ENCODE peak calls at places on chromosomes 12 and 14, in seven cellular contexts. N is SK-N-SH, J is mammary epithelial cell, X is H1, E is keratinocyte, H is H9, W is HCT116. B is an unnamed sample.

GRCh38 chr12:60259241-60259640 is 663.4 kb downstream of the SLC16A7 start:
- DNase-seq in N (no peak), J (no peak), X (no peak), E (no peak), H (no peak), W (no peak), B (peak; percentile 12)

GRCh38 chr14:26204954-26205479 is 392.8 kb downstream of the NOVA1 start:
- DNase-seq in N (peak; percentile 7), J (no peak), X (peak; percentile 71), E (no peak), H (peak; percentile 63), W (no peak), B (no peak)

GRCh38 chr14:90720336-90720735 is 95.9 kb downstream of the TTC7B start:
- DNase-seq in N (peak; percentile 47), J (no peak), X (peak; percentile 29), E (no peak), H (no peak), W (no peak), B (no peak)

GRCh38 chr12:117901631-117902030 is 67.2 kb downstream of the KSR2 start:
- DNase-seq in N (no peak), J (no peak), X (no peak), E (no peak), H (no peak), W (no peak), B (no peak)

GRCh38 chr14:51776102-51776894 is 84.1 kb upstream of the GNG2 start:
- DNase-seq in N (peak; percentile 87), J (peak; percentile 55), X (peak; percentile 81), E (no peak), H (peak; percentile 89), W (peak; percentile 44), B (peak; percentile 62)

GRCh38 chr12:24212496-24212895 is 263.0 kb upstream of the SOX5 start:
- DNase-seq in N (no peak), J (no peak), X (no peak), E (no peak), H (no peak), W (no peak), B (no peak)

GRCh38 chr12:28993720-28994119 is 155.4 kb upstream of the FAR2 start:
- DNase-seq in N (no peak), J (no peak), X (no peak), E (no peak), H (no peak), W (no peak), B (no peak)

GRCh38 chr14:98956616-98957015 is 315.4 kb downstream of the BCL11B start:
- DNase-seq in N (no peak), J (no peak), X (no peak), E (no peak), H (peak; percentile 7), W (no peak), B (no peak)

GRCh38 chr14:34629657-34630529 is at the start of gene SNX6:
- DNase-seq in N (peak; percentile 99), J (peak; percentile 66), X (peak; percentile 84), E (no peak), H (peak; percentile 80), W (peak; percentile 35), B (peak; percentile 45)

GRCh38 chr12:58067610-58068387 is 126.4 kb downstream of the ATP23 start:
- DNase-seq in N (no peak), J (peak; percentile 98), X (no peak), E (peak; percentile 81), H (no peak), W (no peak), B (peak; percentile 96)

GRCh38 chr12:110693731-110694130 is 4.8 kb upstream of the HVCN1 start:
- DNase-seq in N (peak; percentile 61), J (no peak), X (no peak), E (no peak), H (no peak), W (no peak), B (no peak)

GRCh38 chr14:99721792-99722516 is 37.9 kb downstream of the CYP46A1 start:
- DNase-seq in N (no peak), J (no peak), X (peak; percentile 24), E (no peak), H (peak; percentile 17), W (no peak), B (no peak)

GRCh38 chr14:89909586-89909985 is 44.9 kb downstream of the EFCAB11 start:
- DNase-seq in N (no peak), J (no peak), X (no peak), E (no peak), H (no peak), W (no peak), B (no peak)

GRCh38 chr12:95790912-95791849 is 617 bp upstream of the NTN4 start:
- DNase-seq in N (no peak), J (peak; percentile 39), X (peak; percentile 77), E (no peak), H (peak; percentile 62), W (no peak), B (no peak)

DNA sequence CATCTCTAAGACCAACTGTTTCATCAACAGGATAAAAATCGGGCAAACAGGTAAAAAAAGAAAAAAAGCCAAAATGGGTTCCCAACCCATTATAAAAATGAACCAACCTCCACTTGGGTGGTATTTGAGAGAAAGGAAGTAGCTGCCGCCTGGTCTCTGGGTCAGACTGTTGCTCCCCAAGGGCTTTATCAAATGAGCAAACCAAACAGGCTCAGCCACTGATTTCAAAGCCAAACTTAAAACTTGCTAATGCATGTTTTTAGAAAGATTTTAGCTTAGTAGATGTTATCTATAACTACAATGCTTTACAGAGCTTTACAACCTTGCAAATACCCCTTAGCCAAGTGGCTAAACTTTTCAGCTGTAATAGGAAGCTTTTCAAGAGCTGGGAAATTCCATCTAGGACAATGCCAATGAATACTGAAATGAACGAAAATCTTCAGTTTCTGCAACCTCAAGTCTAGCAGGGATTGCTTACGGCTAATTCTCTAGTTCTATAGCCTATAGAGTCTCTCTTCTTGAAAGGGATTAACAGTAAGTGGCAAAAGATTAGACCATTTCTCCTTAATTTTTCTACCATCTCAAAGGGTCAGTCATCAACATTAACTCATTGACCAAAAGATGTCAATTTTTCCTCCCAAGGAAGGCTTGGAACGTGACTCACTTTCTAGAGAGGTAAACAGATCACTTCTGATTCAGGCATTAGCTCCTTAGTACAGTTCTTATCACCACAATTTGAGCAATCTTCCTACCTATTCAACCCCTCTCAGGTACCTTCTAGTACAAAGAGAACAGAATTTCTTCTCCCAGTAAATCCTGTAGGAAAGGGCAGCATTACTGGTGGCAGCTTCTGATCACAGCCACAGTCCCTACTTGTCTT is 4.2 kb downstream of the PPM1H start:
- DNase-seq in N (no peak), J (peak; percentile 24), X (no peak), E (no peak), H (no peak), W (no peak), B (no peak)
- H3K9ac ChIP-seq in N (no peak overlapping the region), J (no peak overlapping the region), X (no peak overlapping the region), E (no peak overlapping the region), H (no peak overlapping the region), W (no peak overlapping the region), B (no peak overlapping the region)

GRCh38 chr14:88518592-88519512 is 36.0 kb downstream of the PTPN21 start:
- DNase-seq in N (no peak), J (peak; percentile 73), X (no peak), E (no peak), H (no peak), W (no peak), B (peak; percentile 80)

GRCh38 chr14:88521818-88522217 is 33.0 kb downstream of the PTPN21 start:
- DNase-seq in N (no peak), J (no peak), X (no peak), E (no peak), H (no peak), W (no peak), B (peak; percentile 32)

GRCh38 chr14:88515499-88516221 is 39.1 kb downstream of the PTPN21 start:
- DNase-seq in N (no peak), J (no peak), X (no peak), E (no peak), H (no peak), W (no peak), B (no peak)

GRCh38 chr14:88519907-88520306 is 34.9 kb downstream of the PTPN21 start:
- DNase-seq in N (no peak), J (no peak), X (no peak), E (no peak), H (no peak), W (no peak), B (no peak)

DNA sequence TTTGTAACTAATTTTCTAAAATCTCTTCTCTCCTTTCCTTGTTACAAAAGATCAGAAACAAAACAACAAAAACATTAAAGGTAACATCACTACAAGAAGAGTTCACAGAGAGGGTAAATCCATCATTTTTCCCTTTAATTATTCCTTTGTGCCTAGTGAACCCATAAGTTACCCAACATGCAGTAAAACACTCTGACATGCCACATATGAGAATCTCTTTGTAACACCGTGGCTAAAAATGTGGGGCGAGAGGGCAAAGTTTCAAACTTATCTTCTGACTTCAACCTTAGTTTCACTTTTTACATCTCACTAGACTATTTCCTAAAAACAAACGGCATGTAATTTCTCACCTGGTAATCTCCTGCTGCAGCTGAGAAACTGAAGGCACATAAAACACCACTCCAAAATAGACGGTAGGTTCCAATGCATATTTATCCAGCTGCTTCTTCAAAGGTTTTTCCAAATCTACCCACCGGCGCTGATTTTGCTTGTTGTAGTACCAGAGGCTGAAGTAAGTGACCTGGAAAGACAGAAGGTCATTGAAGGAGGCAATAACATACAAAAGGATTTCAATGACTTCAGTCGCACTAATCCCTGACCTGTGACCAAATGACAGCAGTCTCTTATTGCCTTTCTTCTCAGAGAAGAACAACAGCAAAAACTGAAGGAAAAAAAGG is 37.9 kb downstream of the PTPN21 start:
- DNase-seq in N (no peak), J (no peak), X (no peak), E (no peak), H (no peak), W (no peak), B (no peak)
- H3K27ac ChIP-seq in N (no peak overlapping the region), J (no peak overlapping the region), X (no peak overlapping the region), E (no peak overlapping the region), H (no peak overlapping the region), W (no peak overlapping the region), B (no peak overlapping the region)

DNA sequence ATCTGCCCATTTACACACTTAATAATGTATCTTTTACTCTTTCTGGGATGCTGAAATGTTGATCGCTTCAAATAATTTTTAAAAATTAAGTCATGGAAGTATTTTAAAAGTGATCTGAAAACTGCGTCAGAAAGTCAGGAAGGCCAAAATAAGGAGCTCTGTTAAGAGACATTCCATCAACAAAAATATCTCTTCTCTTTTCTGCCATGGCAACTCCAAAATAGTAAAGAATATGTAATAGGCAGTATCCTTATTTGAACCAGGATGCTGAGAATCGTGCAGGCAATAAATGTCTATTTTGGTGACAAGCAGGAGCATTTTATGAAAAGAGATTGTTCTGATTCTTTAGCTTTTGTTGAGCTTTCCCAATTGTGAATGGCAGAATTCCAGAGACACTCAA is 81.8 kb upstream of the PPP1R12A start:
- DNase-seq in N (no peak), J (no peak), X (no peak), E (no peak), H (no peak), W (no peak), B (no peak)
- H3K9ac ChIP-seq in N (no peak overlapping the region), J (no peak overlapping the region), X (no peak overlapping the region), E (no peak overlapping the region), H (no peak overlapping the region), W (no peak overlapping the region), B (no peak overlapping the region)

DNA sequence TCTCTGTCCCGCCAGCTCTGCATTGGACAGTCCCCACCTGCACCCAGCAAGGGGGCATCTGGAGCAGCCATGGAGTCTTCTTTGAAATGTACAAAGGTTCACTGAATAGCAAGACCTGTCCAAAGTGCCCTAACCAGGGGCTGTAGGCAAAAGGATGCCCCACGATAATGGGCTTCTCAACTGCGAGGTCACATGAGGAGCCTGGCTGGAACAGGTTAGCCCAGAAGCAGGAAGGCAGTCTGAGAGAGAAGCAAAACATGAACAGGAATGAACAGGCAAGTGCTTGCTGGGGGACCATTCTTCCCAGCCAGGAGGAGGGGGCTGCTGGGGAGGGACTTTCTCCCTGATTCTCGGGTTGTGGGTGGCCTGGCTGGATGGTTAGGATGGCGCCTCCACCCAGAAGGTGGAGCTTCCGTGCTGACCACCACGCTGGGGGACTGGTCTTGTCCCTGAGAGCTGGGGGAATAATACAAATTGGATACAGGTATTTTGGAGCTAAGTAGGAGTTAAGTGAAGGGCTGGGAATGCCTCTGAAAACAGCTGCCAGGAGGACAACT is 7.1 kb downstream of the KRT85 start:
- DNase-seq in N (no peak), J (no peak), X (no peak), E (no peak), H (no peak), W (no peak), B (no peak)
- H3K27ac ChIP-seq in N (no peak overlapping the region), J (no peak overlapping the region), X (no peak overlapping the region), E (no peak overlapping the region), H (no peak overlapping the region), W (no peak overlapping the region), B (no peak overlapping the region)